ENCODE peak calls at places on chromosomes 16 and 17, in five cellular contexts. One of them, this sample, is unnamed.
A peak's percentile ranks its signal among the peaks of the same experiment; 100 is the strongest.

GRCh38 chr16:27314161-27314723 is 468 bp downstream of the IL4R start:
- DNase-seq in aorta: peak; percentile 89
- DNase-seq in heart right ventricle: peak; percentile 36
- DNase-seq in HCT116: peak; percentile 42
- DNase-seq in prostate gland: no peak
- DNase-seq in this sample: peak; percentile 77

GRCh38 chr16:290681-291405 is 7.9 kb downstream of the PDIA2 start:
- DNase-seq in heart right ventricle: no peak
- DNase-seq in prostate gland: no peak
- DNase-seq in aorta: no peak
- DNase-seq in HCT116: no peak
- DNase-seq in this sample: no peak

GRCh38 chr17:80279895-80280294 is 19.2 kb downstream of the RNF213 start:
- DNase-seq in heart right ventricle: peak; percentile 63
- DNase-seq in aorta: peak; percentile 90
- DNase-seq in prostate gland: no peak
- DNase-seq in HCT116: no peak
- DNase-seq in this sample: peak; percentile 66

GRCh38 chr17:41127371-41127770 is 3.4 kb upstream of the KRTAP4-12 start:
- DNase-seq in heart right ventricle: no peak
- DNase-seq in prostate gland: no peak
- DNase-seq in aorta: no peak
- DNase-seq in HCT116: no peak
- DNase-seq in this sample: no peak

GRCh38 chr17:10557422-10557821 is 8.0 kb upstream of the MYH2 start:
- DNase-seq in heart right ventricle: no peak
- DNase-seq in prostate gland: no peak
- DNase-seq in aorta: no peak
- DNase-seq in HCT116: no peak
- DNase-seq in this sample: no peak

GRCh38 chr17:78252111-78252634 is 20.7 kb downstream of the TMEM235 start:
- DNase-seq in heart right ventricle: no peak
- DNase-seq in HCT116: no peak
- DNase-seq in aorta: peak; percentile 71
- DNase-seq in prostate gland: no peak
- DNase-seq in this sample: no peak

GRCh38 chr16:85400305-85401205 is 212.6 kb upstream of the GSE1 start:
- DNase-seq in heart right ventricle: no peak
- DNase-seq in prostate gland: no peak
- DNase-seq in aorta: no peak
- DNase-seq in HCT116: no peak
- DNase-seq in this sample: peak; percentile 13

GRCh38 chr17:68646626-68647526 is 45.7 kb upstream of the FAM20A start:
- DNase-seq in prostate gland: no peak
- DNase-seq in aorta: no peak
- DNase-seq in heart right ventricle: no peak
- DNase-seq in HCT116: no peak
- DNase-seq in this sample: no peak

GRCh38 chr17:28960256-28961106 is 9.2 kb upstream of the PHF12 start:
- DNase-seq in HCT116: no peak
- DNase-seq in heart right ventricle: no peak
- DNase-seq in prostate gland: no peak
- DNase-seq in aorta: peak; percentile 50
- DNase-seq in this sample: no peak

GRCh38 chr17:67055811-67056745 is 11.7 kb downstream of the CACNG1 start:
- DNase-seq in prostate gland: peak; percentile 67
- DNase-seq in aorta: no peak
- DNase-seq in HCT116: no peak
- DNase-seq in heart right ventricle: no peak
- DNase-seq in this sample: no peak

GRCh38 chr16:4090476-4090875 is 25.8 kb downstream of the ADCY9 start:
- DNase-seq in HCT116: no peak
- DNase-seq in prostate gland: peak; percentile 30
- DNase-seq in aorta: no peak
- DNase-seq in heart right ventricle: peak; percentile 65
- DNase-seq in this sample: no peak
- H3K4me1 ChIP-seq in HCT116: peaks cover 17% of the 10 kb centered on the region
- H3K4me1 ChIP-seq in prostate gland: no peaks in the 10 kb centered on the region
- H3K4me1 ChIP-seq in aorta: peaks cover 3% of the 10 kb centered on the region
- H3K4me1 ChIP-seq in heart right ventricle: peaks cover 55% of the 10 kb centered on the region
- H3K4me1 ChIP-seq in this sample: peaks cover 9% of the 10 kb centered on the region

DNA sequence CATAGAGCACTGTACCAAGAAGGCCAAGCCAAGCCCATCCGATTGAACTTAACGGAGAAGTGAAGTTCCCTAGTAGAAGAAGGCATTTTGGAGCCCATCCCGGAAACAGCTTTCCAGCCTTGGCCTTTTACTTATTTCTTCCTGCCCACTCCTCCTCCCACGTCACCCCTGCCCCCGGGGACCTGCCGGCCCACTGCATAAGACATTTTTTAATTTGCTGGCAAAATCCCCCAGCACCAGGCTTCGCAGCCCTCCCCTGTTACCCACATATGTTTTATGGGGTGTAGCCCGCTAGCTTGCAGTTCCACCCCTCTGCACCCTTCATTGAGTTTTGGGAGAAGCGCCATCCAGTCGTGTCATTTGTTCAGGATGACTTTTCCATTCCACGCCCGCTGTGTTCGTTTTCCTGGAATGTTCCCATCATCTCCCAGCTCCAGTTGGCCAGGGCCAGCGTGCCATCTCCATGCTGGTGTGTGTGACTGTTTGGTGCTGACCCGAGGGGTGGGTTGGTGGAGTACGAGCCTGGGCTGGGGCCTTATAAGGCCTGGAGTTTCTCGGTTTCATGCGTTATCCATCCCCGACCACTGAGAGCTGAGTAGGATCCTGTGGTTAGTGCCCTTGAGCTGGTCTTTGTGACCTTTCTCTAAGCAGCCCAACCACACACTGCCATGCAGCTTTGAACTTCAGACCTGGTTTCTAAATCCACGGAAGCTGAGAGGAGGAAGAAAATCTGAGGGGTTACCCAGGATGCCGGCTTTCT is 20.0 kb upstream of the TBX2 start:
- DNase-seq in HCT116: no peak
- DNase-seq in aorta: peak; percentile 55
- DNase-seq in prostate gland: no peak
- DNase-seq in heart right ventricle: no peak
- DNase-seq in this sample: no peak
- H3K4me1 ChIP-seq in HCT116: no peaks in the 10 kb centered on the region
- H3K4me1 ChIP-seq in aorta: no peaks in the 10 kb centered on the region
- H3K4me1 ChIP-seq in prostate gland: no peaks in the 10 kb centered on the region
- H3K4me1 ChIP-seq in heart right ventricle: peaks cover 18% of the 10 kb centered on the region
- H3K4me1 ChIP-seq in this sample: no peaks in the 10 kb centered on the region

GRCh38 chr17:82272495-82273326 is 789 bp downstream of the CSNK1D start:
- DNase-seq in HCT116: no peak
- DNase-seq in aorta: peak; percentile 86
- DNase-seq in prostate gland: no peak
- DNase-seq in heart right ventricle: peak; percentile 59
- DNase-seq in this sample: peak; percentile 53

GRCh38 chr17:82270651-82271050 is 2.8 kb downstream of the CSNK1D start:
- DNase-seq in prostate gland: no peak
- DNase-seq in aorta: no peak
- DNase-seq in HCT116: no peak
- DNase-seq in heart right ventricle: no peak
- DNase-seq in this sample: no peak

GRCh38 chr17:82269882-82270500 is 3.5 kb downstream of the CSNK1D start:
- DNase-seq in aorta: no peak
- DNase-seq in HCT116: no peak
- DNase-seq in prostate gland: no peak
- DNase-seq in heart right ventricle: no peak
- DNase-seq in this sample: no peak

GRCh38 chr17:82269138-82269881 is 4.2 kb downstream of the CSNK1D start:
- DNase-seq in prostate gland: no peak
- DNase-seq in HCT116: no peak
- DNase-seq in heart right ventricle: no peak
- DNase-seq in aorta: no peak
- DNase-seq in this sample: no peak

DNA sequence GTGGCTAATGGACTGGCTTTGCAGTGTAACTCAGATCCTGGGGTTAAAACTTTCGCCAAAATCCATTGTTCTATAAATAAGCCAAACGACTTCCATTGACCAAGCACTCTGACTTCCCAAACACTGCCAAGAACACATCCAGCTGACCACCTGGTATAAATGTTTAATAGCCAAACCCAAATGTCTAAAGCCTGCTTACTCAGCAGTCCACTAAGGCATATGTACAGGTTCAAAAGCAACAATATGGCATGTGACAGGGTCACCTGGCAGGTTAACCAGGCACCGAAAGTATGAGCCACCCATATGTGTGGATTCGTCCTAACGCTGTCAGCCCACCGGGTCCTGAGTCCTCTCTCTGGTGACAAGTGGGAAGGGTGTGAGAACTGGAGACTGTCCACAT is 2.1 kb downstream of the CSNK1D start:
- DNase-seq in prostate gland: no peak
- DNase-seq in HCT116: no peak
- DNase-seq in heart right ventricle: no peak
- DNase-seq in aorta: no peak
- DNase-seq in this sample: no peak
- H3K4me1 ChIP-seq in prostate gland: peaks cover 43% of the 10 kb centered on the region
- H3K4me1 ChIP-seq in HCT116: peaks cover 30% of the 10 kb centered on the region
- H3K4me1 ChIP-seq in heart right ventricle: peaks cover 73% of the 10 kb centered on the region
- H3K4me1 ChIP-seq in aorta: peaks cover 2% of the 10 kb centered on the region
- H3K4me1 ChIP-seq in this sample: peaks cover 50% of the 10 kb centered on the region

DNA sequence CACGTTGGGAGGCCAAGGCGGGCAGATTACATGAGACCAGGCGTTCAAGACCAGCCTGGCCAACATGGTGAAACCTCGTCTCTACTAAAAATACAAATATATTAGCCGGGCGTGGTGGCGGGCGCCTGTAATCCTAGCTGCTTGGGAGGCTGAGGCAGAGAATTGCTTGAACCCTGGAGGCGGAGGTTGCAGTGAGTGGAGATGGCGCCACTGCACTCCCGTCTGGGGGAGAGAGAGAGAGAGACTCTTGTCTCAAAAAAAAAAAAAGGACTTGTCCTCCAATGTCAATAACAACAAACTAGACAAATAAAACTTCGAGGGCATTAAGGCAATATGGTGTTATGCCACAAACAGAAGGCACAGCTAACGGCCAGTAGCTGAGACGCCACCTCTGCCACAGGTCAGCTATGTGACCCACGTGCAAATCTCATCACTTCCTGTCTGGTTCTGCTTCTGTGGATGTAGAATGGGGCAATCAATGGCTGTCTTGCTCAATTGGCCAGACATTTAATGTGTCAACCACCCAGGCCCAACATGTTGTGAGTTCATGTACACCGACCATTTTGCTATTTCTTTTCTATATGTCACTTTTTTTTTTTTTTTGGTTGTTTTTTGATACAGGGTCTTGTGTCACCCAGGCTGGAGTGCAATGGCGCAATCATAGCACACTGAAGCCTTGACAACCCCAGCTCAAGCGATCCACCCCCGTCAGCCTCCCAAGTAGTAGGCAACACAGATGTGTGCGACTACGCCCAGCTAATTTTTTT is 834 bp upstream of the TXNDC11 start:
- DNase-seq in HCT116: peak; percentile 50
- DNase-seq in heart right ventricle: no peak
- DNase-seq in prostate gland: no peak
- DNase-seq in aorta: no peak
- DNase-seq in this sample: peak; percentile 71
- H3K4me1 ChIP-seq in HCT116: peaks cover 15% of the 10 kb centered on the region
- H3K4me1 ChIP-seq in heart right ventricle: peaks cover 38% of the 10 kb centered on the region
- H3K4me1 ChIP-seq in prostate gland: peaks cover 1% of the 10 kb centered on the region
- H3K4me1 ChIP-seq in aorta: no peaks in the 10 kb centered on the region
- H3K4me1 ChIP-seq in this sample: peaks cover 35% of the 10 kb centered on the region

DNA sequence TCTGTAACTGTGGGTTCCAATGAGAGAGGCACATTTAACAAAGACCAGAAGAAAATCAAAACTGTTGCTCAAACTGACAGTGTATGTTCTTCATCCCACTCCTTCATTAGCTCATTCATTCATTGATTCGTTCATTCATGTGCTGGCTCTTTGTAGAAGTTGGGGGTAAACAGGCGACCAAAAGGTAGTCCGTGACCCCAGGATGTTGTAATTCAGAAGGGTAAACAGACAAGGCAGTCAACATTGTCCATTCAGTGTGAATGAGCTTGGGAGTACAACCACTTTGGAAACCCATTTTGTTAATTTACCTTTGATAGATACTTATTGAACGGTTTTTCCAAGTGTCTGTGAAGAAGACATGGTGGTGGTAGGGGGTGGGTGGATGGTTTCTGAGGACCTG is 26.1 kb downstream of the CDH13 start:
- DNase-seq in prostate gland: no peak
- DNase-seq in heart right ventricle: no peak
- DNase-seq in HCT116: no peak
- DNase-seq in aorta: no peak
- DNase-seq in this sample: no peak
- H3K4me1 ChIP-seq in prostate gland: no peaks in the 10 kb centered on the region
- H3K4me1 ChIP-seq in heart right ventricle: peaks cover 50% of the 10 kb centered on the region
- H3K4me1 ChIP-seq in HCT116: peaks cover 19% of the 10 kb centered on the region
- H3K4me1 ChIP-seq in aorta: no peaks in the 10 kb centered on the region
- H3K4me1 ChIP-seq in this sample: no peaks in the 10 kb centered on the region

DNA sequence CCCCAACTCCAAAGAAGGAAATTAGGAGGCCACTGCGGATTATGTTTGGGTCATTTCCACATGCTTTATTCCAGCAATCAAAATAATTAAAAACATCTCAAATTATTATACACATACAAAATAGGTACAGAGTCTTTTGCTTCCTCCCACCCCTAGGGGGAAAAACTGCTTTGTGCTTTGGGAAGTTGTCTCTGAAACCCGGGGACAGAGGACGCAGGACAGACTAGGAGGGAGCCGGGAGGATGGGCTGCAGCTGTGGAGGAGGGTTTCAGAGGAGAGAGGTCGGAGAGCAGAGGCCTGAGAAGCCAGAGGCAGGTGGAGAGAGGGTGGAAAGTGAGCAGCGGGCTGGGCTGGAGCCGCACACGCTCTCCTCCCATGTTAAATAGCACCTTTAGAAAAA is 17.4 kb downstream of the COL1A1 start:
- DNase-seq in aorta: no peak
- DNase-seq in heart right ventricle: no peak
- DNase-seq in prostate gland: no peak
- DNase-seq in HCT116: no peak
- DNase-seq in this sample: no peak
- H3K4me1 ChIP-seq in aorta: no peaks in the 10 kb centered on the region
- H3K4me1 ChIP-seq in heart right ventricle: peaks cover 6% of the 10 kb centered on the region
- H3K4me1 ChIP-seq in prostate gland: no peaks in the 10 kb centered on the region
- H3K4me1 ChIP-seq in HCT116: peaks cover under 1% of the 10 kb centered on the region
- H3K4me1 ChIP-seq in this sample: no peaks in the 10 kb centered on the region

GRCh38 chr17:64382184-64382583 is 8.5 kb downstream of the PECAM1 start:
- DNase-seq in prostate gland: no peak
- DNase-seq in aorta: no peak
- DNase-seq in HCT116: no peak
- DNase-seq in heart right ventricle: no peak
- DNase-seq in this sample: no peak
- H3K4me1 ChIP-seq in prostate gland: no peaks in the 10 kb centered on the region
- H3K4me1 ChIP-seq in aorta: no peaks in the 10 kb centered on the region
- H3K4me1 ChIP-seq in HCT116: peaks cover 17% of the 10 kb centered on the region
- H3K4me1 ChIP-seq in heart right ventricle: peaks cover 82% of the 10 kb centered on the region
- H3K4me1 ChIP-seq in this sample: peaks cover 31% of the 10 kb centered on the region

DNA sequence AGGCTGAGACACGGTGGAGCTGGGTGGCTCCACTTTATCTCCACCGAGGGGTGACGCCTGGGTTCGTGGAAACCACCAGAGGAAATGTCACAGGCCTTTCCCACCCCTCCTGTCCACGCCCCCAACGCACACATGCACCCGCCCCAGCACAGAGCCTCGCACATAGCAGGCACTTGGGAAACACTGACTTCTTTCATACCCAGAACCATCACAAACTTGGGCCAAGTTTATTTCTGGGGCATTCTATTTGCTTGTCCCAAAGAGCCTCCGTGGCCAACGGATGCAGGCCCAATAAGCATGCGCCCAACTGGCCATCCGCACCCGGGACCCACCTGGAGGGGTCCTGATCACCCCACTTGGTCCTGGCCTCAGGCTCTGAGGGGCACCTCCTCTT is 3.3 kb downstream of the BCAR1 start:
- DNase-seq in prostate gland: no peak
- DNase-seq in aorta: no peak
- DNase-seq in HCT116: no peak
- DNase-seq in heart right ventricle: peak; percentile 42
- DNase-seq in this sample: no peak
- H3K4me1 ChIP-seq in prostate gland: peaks cover 35% of the 10 kb centered on the region
- H3K4me1 ChIP-seq in aorta: no peaks in the 10 kb centered on the region
- H3K4me1 ChIP-seq in HCT116: peaks cover 74% of the 10 kb centered on the region
- H3K4me1 ChIP-seq in heart right ventricle: peaks cover 87% of the 10 kb centered on the region
- H3K4me1 ChIP-seq in this sample: peaks cover 44% of the 10 kb centered on the region